ENCODE peak calls at places on chromosome 20, in six cellular contexts. F is right atrium auricular region, W is G401, D is ACHN, C is uterus, I is LoVo. U is an unnamed sample.

GRCh38 chr20:50292324-50293243 is 102.0 kb downstream of the CEBPB start:
- DNase-seq in D (peak; percentile 44), C (peak; percentile 98), I (peak; percentile 28), F (peak; percentile 98), W (peak; percentile 7), U (peak; percentile 89)

GRCh38 chr20:25173321-25173720 is 22.2 kb upstream of the ENTPD6 start:
- DNase-seq in D (no peak), W (no peak), F (no peak), C (no peak), I (no peak), U (no peak)

GRCh38 chr20:32034581-32035397 is 17.3 kb upstream of the HCK start:
- DNase-seq in D (no peak), F (peak; percentile 54), C (no peak), W (no peak), I (no peak), U (no peak)

GRCh38 chr20:15857131-15857784 is 716.0 kb downstream of the KIF16B start:
- DNase-seq in F (no peak), C (no peak), W (no peak), D (no peak), I (no peak), U (no peak)

GRCh38 chr20:3924304-3925112 is 35.3 kb downstream of the PANK2 start:
- DNase-seq in I (no peak), W (no peak), D (no peak), C (no peak), F (peak; percentile 44), U (no peak)

GRCh38 chr20:51497542-51498467 is 44.7 kb downstream of the NFATC2 start:
- DNase-seq in W (no peak), F (no peak), I (no peak), D (no peak), C (peak; percentile 38), U (no peak)

GRCh38 chr20:63525968-63526367 is 5.4 kb downstream of the PPDPF start:
- DNase-seq in F (no peak), D (no peak), I (no peak), C (no peak), W (no peak), U (no peak)

GRCh38 chr20:17579369-17580039 is 9.6 kb downstream of the DSTN start:
- DNase-seq in D (no peak), C (no peak), I (no peak), W (no peak), F (no peak), U (no peak)

GRCh38 chr20:62668441-62669027 is 26.2 kb downstream of the SLCO4A1 start:
- DNase-seq in I (peak; percentile 44), W (peak; percentile 75), D (peak; percentile 75), C (peak; percentile 64), F (peak; percentile 83), U (peak; percentile 91)

GRCh38 chr20:23880426-23880825 is 878 bp upstream of the CST5 start:
- DNase-seq in D (no peak), C (no peak), W (no peak), F (no peak), I (no peak), U (no peak)

GRCh38 chr20:3222635-3223600 is 13.6 kb downstream of the ITPA start:
- DNase-seq in D (no peak), I (no peak), C (no peak), F (no peak), W (no peak), U (no peak)

GRCh38 chr20:45419188-45420091 is 3.5 kb downstream of the PIGT start:
- DNase-seq in I (no peak), C (peak; percentile 76), F (peak; percentile 95), D (peak; percentile 93), W (no peak), U (peak; percentile 75)

GRCh38 chr20:35311409-35311808 is 19.2 kb upstream of the FAM83C start:
- DNase-seq in F (no peak), W (no peak), C (no peak), I (peak; percentile 76), D (peak; percentile 89), U (no peak)

GRCh38 chr20:53352727-53353440 is 240.8 kb downstream of the ZNF217 start:
- DNase-seq in I (no peak), C (no peak), D (no peak), F (no peak), W (no peak), U (no peak)